ENCODE peak calls at places on chromosomes 5 and 9, in six cellular contexts. I is kidney, W is fibroblast of lung, X is tibial artery, U is transverse colon, Z is heart right ventricle. M is an unnamed sample.

GRCh38 chr5:136087961-136088871 is 44.4 kb upstream of the SMAD5 start:
- DNase-seq in I (peak; percentile 90), W (peak; percentile 68), X (peak; percentile 58), U (peak; percentile 82), Z (peak; percentile 93), M (no peak)

GRCh38 chr9:89730715-89731114 is 125.9 kb downstream of the GADD45G start:
- DNase-seq in I (peak; percentile 65), W (no peak), X (no peak), U (no peak), Z (no peak), M (peak; percentile 67)

GRCh38 chr5:75049581-75050274 is 2.6 kb downstream of the GCNT4 start:
- DNase-seq in I (no peak), W (peak; percentile 51), X (peak; percentile 41), U (peak; percentile 77), Z (peak; percentile 33), M (peak; percentile 78)

GRCh38 chr5:29252390-29252789 is 1941.1 kb upstream of the CDH6 start:
- DNase-seq in I (no peak), W (no peak), X (no peak), U (no peak), Z (no peak), M (no peak)

GRCh38 chr5:13664377-13664776 is 280.1 kb downstream of the DNAH5 start:
- DNase-seq in I (no peak), W (peak; percentile 94), X (no peak), U (no peak), Z (no peak), M (no peak)

GRCh38 chr5:59599729-59600128 is 293.8 kb downstream of the PDE4D start:
- DNase-seq in I (no peak), W (no peak), X (no peak), U (no peak), Z (no peak), M (no peak)

GRCh38 chr9:134992755-134993124 is 75.0 kb upstream of the FCN1 start:
- DNase-seq in I (peak; percentile 92), W (no peak), X (no peak), U (no peak), Z (no peak), M (no peak)

GRCh38 chr5:58453326-58453725 is 6.6 kb downstream of the PLK2 start:
- DNase-seq in I (no peak), W (no peak), X (no peak), U (no peak), Z (no peak), M (no peak)

GRCh38 chr5:125604104-125604503 is 819.1 kb upstream of the GRAMD2B start:
- DNase-seq in I (no peak), W (no peak), X (no peak), U (no peak), Z (no peak), M (no peak)

GRCh38 chr5:40578501-40579451 is 100.9 kb upstream of the PTGER4 start:
- DNase-seq in I (no peak), W (peak; percentile 12), X (no peak), U (no peak), Z (no peak), M (no peak)

GRCh38 chr5:180118391-180118791 is 46.8 kb upstream of the RNF130 start:
- DNase-seq in I (peak; percentile 35), W (no peak), X (no peak), U (no peak), Z (no peak), M (no peak)

GRCh38 chr5:97097348-97098220 is 44.8 kb downstream of the LIX1 start:
- DNase-seq in I (no peak), W (no peak), X (no peak), U (no peak), Z (no peak), M (no peak)

DNA sequence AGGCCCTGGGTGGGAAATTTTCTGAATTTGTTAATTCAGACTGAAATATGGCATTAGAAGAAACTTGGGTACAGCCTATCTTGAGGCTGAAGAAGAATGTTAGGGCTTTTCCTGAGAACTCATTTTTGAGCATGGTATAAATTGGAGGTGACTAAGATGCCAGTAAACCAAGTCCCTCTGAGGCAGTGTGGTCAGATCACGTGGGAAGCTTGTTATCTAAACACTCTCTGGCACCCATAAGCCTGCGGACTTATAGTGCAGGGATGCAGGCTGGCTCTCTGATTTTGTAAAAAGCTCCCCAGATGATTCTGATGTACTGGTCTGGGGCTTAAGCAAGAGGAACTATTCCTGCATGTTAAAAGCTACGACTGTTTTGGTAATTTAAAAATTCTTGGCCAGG is 34.3 kb downstream of the MTMR12 start:
- DNase-seq in I (no peak), W (peak; percentile 87), X (no peak), U (no peak), Z (no peak), M (no peak)
- H3K27ac ChIP-seq in I (no peak overlapping the region), W (no peak overlapping the region), X (no peak overlapping the region), U (no peak overlapping the region), Z (peak overlapping the region; percentile 77), M (no peak overlapping the region)

GRCh38 chr5:38889424-38889823 is 43.6 kb downstream of the OSMR start:
- DNase-seq in I (no peak), W (no peak), X (no peak), U (no peak), Z (no peak), M (no peak)
- H3K27ac ChIP-seq in I (no peak overlapping the region), W (no peak overlapping the region), X (no peak overlapping the region), U (no peak overlapping the region), Z (no peak overlapping the region), M (no peak overlapping the region)

DNA sequence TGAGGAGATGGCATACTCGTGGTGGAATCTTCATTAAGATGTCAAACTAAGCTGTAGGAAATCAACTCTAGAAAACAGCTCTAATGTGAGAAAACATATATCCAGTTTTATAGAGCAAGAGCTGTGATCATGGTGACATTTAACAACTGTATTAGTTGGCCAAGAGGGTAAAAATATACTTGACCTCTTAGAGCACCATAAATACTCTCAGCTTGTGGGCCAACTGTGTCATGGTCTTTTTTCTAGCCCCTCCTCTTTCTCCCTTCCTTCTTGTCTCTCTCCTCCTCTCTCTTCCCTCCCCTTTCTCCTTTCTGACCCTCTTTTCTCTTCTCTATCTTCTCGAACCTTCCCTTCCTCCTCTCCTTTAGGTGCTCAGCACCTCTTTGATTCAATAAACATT is 54.7 kb downstream of the TMC1 start:
- DNase-seq in I (no peak), W (no peak), X (no peak), U (no peak), Z (no peak), M (no peak)
- H3K27ac ChIP-seq in I (no peak overlapping the region), W (no peak overlapping the region), X (no peak overlapping the region), U (no peak overlapping the region), Z (peak overlapping the region; percentile 74), M (no peak overlapping the region)

DNA sequence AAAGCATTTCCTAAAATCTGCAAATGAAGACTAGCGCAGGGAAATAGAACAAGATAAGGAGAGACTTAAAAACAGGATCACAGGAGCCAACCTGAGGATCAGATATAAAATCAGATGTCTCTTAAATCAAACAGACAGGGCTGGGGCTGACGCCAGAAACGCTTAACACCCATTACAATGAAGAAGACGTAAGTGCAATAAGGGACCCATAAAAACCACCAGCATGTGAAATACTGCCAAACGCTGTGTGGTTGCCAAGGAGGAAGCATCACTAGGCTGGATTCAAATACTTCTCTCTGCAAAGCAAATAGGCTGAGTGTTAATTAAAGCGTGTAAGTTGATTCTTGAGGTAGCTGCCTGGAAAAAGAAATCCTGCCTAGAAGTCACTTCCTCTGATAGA is 74.4 kb upstream of the ATP10B start:
- DNase-seq in I (no peak), W (peak; percentile 14), X (no peak), U (peak; percentile 83), Z (no peak), M (no peak)
- H3K27ac ChIP-seq in I (no peak overlapping the region), W (no peak overlapping the region), X (no peak overlapping the region), U (peak overlapping the region; percentile 52), Z (no peak overlapping the region), M (no peak overlapping the region)